ENCODE peak calls at places on chromosomes 13 and 19, in ten cellular contexts. P is A673; N is uterus; L is CD8-positive, alpha-beta T cell; A is neural progenitor cell; J is SK-N-SH; W is upper lobe of right lung; F is astrocyte; V is left ventricle myocardium inferior; U is fibroblast of lung. H is an unnamed sample. For H3K4me1, the result is how much of the 10 kb centered on the place peaks cover.

GRCh38 chr19:50362656-50363424 is 2.6 kb downstream of the NAPSA start:
- DNase-seq in P (no peak), N (no peak), L (no peak), A (no peak), J (no peak), W (peak), F (no peak), V (no peak), U (no peak), H (no peak)

GRCh38 chr13:44174769-44175425 is 198.7 kb upstream of the SERP2 start:
- DNase-seq in P (no peak), N (no peak), L (no peak), A (no peak), J (no peak), W (no peak), F (peak), V (no peak), U (peak), H (no peak)

GRCh38 chr19:55212447-55212846 is 3.1 kb upstream of the PTPRH start:
- DNase-seq in P (peak), N (no peak), L (peak), A (no peak), J (no peak), W (no peak), F (no peak), V (no peak), U (no peak), H (no peak)

GRCh38 chr13:21137696-21138095 is 38.7 kb downstream of the SKA3 start:
- DNase-seq in P (no peak), N (no peak), L (no peak), A (no peak), J (no peak), W (no peak), F (peak), V (no peak), U (peak), H (no peak)

GRCh38 chr13:27006519-27007161 is 165.0 kb downstream of the USP12 start:
- DNase-seq in P (peak), N (no peak), L (no peak), A (peak), J (peak), W (peak), F (no peak), V (no peak), U (peak), H (no peak)

GRCh38 chr13:82758056-82758455 is 1124.2 kb downstream of the SLITRK1 start:
- DNase-seq in P (peak), N (no peak), L (no peak), A (peak), J (peak), W (no peak), F (no peak), V (no peak), U (no peak), H (no peak)

GRCh38 chr13:101614491-101614890 is 162.0 kb downstream of the ITGBL1 start:
- DNase-seq in P (no peak), N (no peak), L (no peak), A (peak), J (no peak), W (no peak), F (no peak), V (no peak), U (no peak), H (no peak)

GRCh38 chr13:77981191-77981925 is 62.7 kb upstream of the EDNRB start:
- DNase-seq in P (no peak), N (no peak), L (no peak), A (no peak), J (no peak), W (no peak), F (peak), V (no peak), U (peak), H (no peak)

GRCh38 chr19:48391100-48392005 is at the start of gene KDELR1:
- DNase-seq in P (peak), N (peak), L (peak), A (peak), J (peak), W (peak), F (peak), V (peak), U (peak), H (peak)

GRCh38 chr13:28501547-28501946 is 6.6 kb upstream of the FLT1 start:
- DNase-seq in P (no peak), N (peak), L (no peak), A (no peak), J (no peak), W (no peak), F (no peak), V (peak), U (no peak), H (no peak)

GRCh38 chr13:57311009-57311586 is 144.1 kb downstream of the PRR20E start:
- DNase-seq in P (no peak), N (no peak), L (no peak), A (peak), J (no peak), W (no peak), F (no peak), V (no peak), U (no peak), H (no peak)

DNA sequence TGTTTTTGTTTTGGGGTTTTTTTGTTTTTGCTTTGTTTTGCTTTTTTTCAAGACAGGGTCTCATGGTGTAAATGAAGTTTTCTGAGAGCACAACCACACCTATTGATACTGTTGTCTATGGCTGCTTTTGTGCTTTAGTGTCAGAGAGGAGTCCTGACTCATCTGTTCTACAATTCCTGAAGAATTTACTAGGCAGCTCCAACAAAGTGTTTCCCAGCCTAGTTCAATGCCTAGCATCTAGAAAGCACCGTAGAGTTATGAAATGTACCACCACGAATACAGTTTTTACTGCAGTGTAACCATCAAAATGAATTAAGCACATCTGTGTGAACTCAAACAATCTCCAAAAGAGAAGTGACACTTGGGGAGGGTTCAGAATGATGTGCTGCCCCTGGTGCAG is 21.2 kb downstream of the SAFB start:
- DNase-seq in P (no peak), N (no peak), L (no peak), A (no peak), J (no peak), W (no peak), F (no peak), V (no peak), U (no peak), H (no peak)
- H3K27ac ChIP-seq in P (no peak), N (no peak), L (no peak), A (no peak), J (no peak), W (no peak), F (no peak), V (no peak), U (no peak), H (no peak)

GRCh38 chr19:39411832-39412099 is 703 bp upstream of the PLEKHG2 start:
- DNase-seq in P (peak), N (peak), L (peak), A (peak), J (peak), W (peak), F (peak), V (peak), U (peak), H (peak)
- H3K4me3 ChIP-seq in P (peak), N (peak), L (peak), A (peak), J (peak), W (peak), F (peak), V (peak), U (peak), H (peak)

GRCh38 chr19:42132030-42132628 is at the start of gene POU2F2:
- DNase-seq in P (no peak), N (no peak), L (peak), A (peak), J (no peak), W (peak), F (no peak), V (peak), U (no peak), H (peak)
- H3K4me1 ChIP-seq in P (under half), N (under half), L (half or more), A (under half), J (under half), W (under half), F (under half), V (under half), U (under half), H (under half)

GRCh38 chr13:24192036-24192810 is 31.7 kb downstream of the SPATA13 start:
- DNase-seq in P (no peak), N (no peak), L (no peak), A (no peak), J (no peak), W (no peak), F (no peak), V (no peak), U (no peak), H (no peak)
- H3K27ac ChIP-seq in P (no peak), N (no peak), L (no peak), A (no peak), J (no peak), W (no peak), F (no peak), V (no peak), U (no peak), H (no peak)

DNA sequence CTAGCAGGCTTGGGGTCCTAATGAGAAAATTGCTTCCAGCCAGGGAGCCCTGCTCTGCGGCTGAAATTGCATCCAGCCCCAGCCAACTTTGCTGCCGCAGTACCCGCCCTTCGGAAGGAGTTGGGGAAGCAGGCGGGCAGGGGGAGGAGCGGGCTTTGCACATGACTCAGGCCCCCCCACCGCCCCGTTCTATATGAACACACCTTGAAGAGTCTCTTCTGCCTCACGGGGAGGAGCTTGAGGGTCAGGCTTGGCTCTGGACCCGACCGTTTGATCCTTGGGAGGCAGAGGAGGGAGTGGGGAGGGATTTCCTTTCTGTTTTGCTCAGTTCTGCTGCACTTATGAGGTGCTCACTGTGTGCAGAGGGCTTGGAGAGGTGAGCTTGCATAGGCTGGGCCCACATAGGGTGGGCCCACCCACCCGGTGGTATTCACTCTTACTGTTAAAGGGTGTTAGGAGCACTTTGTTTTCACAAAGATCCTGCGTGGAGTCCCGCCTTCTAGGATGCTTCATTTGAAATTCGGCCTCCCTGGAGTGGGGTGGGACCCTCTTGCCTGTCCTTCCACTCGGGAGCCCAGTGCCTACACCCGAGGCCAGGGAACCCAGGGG is 46.5 kb downstream of the LYL1 start:
- DNase-seq in P (peak), N (peak), L (no peak), A (peak), J (peak), W (peak), F (peak), V (peak), U (peak), H (no peak)
- H3K4me3 ChIP-seq in P (no peak), N (peak), L (no peak), A (peak), J (no peak), W (peak), F (peak), V (peak), U (no peak), H (no peak)

GRCh38 chr13:99425485-99426341 is 75.6 kb upstream of the TM9SF2 start:
- DNase-seq in P (no peak), N (no peak), L (peak), A (no peak), J (no peak), W (no peak), F (no peak), V (peak), U (no peak), H (peak)
- H3K4me1 ChIP-seq in P (under half), N (under half), L (half or more), A (under half), J (under half), W (under half), F (under half), V (under half), U (under half), H (half or more)

DNA sequence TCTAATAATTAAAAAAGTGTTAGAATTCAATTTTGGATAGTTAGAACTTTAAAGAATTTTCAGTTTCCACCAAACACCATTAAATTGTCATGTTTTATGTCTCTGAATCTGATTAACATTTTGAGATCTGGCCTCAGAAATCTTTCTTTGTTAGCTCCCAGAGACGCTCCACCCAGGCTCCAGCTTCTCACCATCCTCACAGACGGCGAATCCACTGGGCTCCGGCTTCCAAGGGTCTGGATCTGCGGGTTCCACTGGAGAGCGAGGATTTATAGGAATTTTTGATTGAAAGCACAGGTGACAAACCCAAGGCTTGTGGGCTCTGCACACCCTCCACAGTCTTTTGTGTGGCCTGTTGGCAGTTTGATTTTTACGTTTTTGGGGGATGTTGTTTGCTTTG is 160.6 kb downstream of the URI1 start:
- DNase-seq in P (no peak), N (no peak), L (no peak), A (no peak), J (no peak), W (no peak), F (no peak), V (no peak), U (no peak), H (no peak)
- H3K27ac ChIP-seq in P (no peak), N (no peak), L (no peak), A (no peak), J (no peak), W (no peak), F (no peak), V (no peak), U (no peak), H (no peak)

GRCh38 chr19:2613507-2614295 is 88.8 kb downstream of the GNG7 start:
- DNase-seq in P (peak), N (no peak), L (peak), A (peak), J (peak), W (peak), F (no peak), V (peak), U (peak), H (peak)
- H3K4me3 ChIP-seq in P (no peak), N (no peak), L (no peak), A (no peak), J (no peak), W (no peak), F (no peak), V (no peak), U (no peak), H (no peak)

GRCh38 chr13:98925949-98926348 is 51.9 kb downstream of the DOCK9 start:
- DNase-seq in P (no peak), N (no peak), L (no peak), A (no peak), J (no peak), W (no peak), F (no peak), V (no peak), U (no peak), H (no peak)
- H3K4me1 ChIP-seq in P (under half), N (under half), L (under half), A (under half), J (under half), W (under half), F (under half), V (half or more), U (under half), H (under half)

H was measured in naive thymus-derived CD4-positive, alpha-beta T cell.